ENCODE peak calls at places on chromosomes 5 and 9, in ten cellular contexts. K, T, G, F, P, O, J, W, V and A are unnamed samples.

GRCh38 chr9:133818444-133818843 is 80.3 kb upstream of the SARDH start:
- DNase-seq in K (no peak), T (no peak), G (no peak), F (no peak), P (no peak), O (no peak), J (no peak), W (no peak), V (no peak), A (no peak)

GRCh38 chr9:36864491-36865410 is 169.3 kb downstream of the PAX5 start:
- DNase-seq in K (peak; percentile 72), T (no peak), G (no peak), F (no peak), P (peak; percentile 69), O (no peak), J (no peak), W (no peak), V (no peak), A (peak; percentile 53)

GRCh38 chr9:36034234-36034633 is 2.5 kb upstream of the RECK start:
- DNase-seq in K (no peak), T (no peak), G (no peak), F (no peak), P (no peak), O (no peak), J (no peak), W (no peak), V (no peak), A (no peak)

GRCh38 chr5:124477577-124477976 is 268.9 kb downstream of the ZNF608 start:
- DNase-seq in K (no peak), T (no peak), G (no peak), F (no peak), P (no peak), O (no peak), J (no peak), W (no peak), V (no peak), A (no peak)

GRCh38 chr9:100213730-100214477 is 114.9 kb downstream of the INVS start:
- DNase-seq in K (no peak), T (no peak), G (no peak), F (no peak), P (peak; percentile 56), O (no peak), J (no peak), W (no peak), V (no peak), A (no peak)

GRCh38 chr9:90099262-90099982 is 494.6 kb downstream of the GADD45G start:
- DNase-seq in K (no peak), T (no peak), G (peak; percentile 1), F (no peak), P (peak; percentile 45), O (peak; percentile 43), J (no peak), W (no peak), V (no peak), A (no peak)

GRCh38 chr5:32504923-32505596 is 60.5 kb upstream of the ZFR start:
- DNase-seq in K (no peak), T (no peak), G (no peak), F (no peak), P (peak; percentile 26), O (peak; percentile 86), J (peak; percentile 28), W (no peak), V (no peak), A (peak; percentile 91)

GRCh38 chr5:132302413-132302812 is 8.2 kb downstream of the SLC22A4 start:
- DNase-seq in K (no peak), T (no peak), G (no peak), F (no peak), P (no peak), O (no peak), J (no peak), W (no peak), V (no peak), A (no peak)

GRCh38 chr9:19464764-19465570 is 56.2 kb downstream of the ACER2 start:
- DNase-seq in K (peak; percentile 92), T (peak; percentile 70), G (peak; percentile 7), F (peak; percentile 78), P (peak; percentile 93), O (peak; percentile 94), J (peak; percentile 30), W (no peak), V (no peak), A (peak; percentile 90)

GRCh38 chr9:19466268-19466639 is 57.4 kb downstream of the ACER2 start:
- DNase-seq in K (no peak), T (no peak), G (no peak), F (no peak), P (no peak), O (no peak), J (no peak), W (no peak), V (no peak), A (no peak)

GRCh38 chr9:19461135-19461534 is 52.3 kb downstream of the ACER2 start:
- DNase-seq in K (no peak), T (no peak), G (no peak), F (no peak), P (no peak), O (no peak), J (no peak), W (no peak), V (no peak), A (no peak)

GRCh38 chr9:19465571-19466267 is 56.9 kb downstream of the ACER2 start:
- DNase-seq in K (no peak), T (no peak), G (no peak), F (no peak), P (no peak), O (no peak), J (no peak), W (no peak), V (no peak), A (no peak)

GRCh38 chr9:19464061-19464763 is 55.4 kb downstream of the ACER2 start:
- DNase-seq in K (no peak), T (no peak), G (no peak), F (no peak), P (no peak), O (no peak), J (no peak), W (no peak), V (no peak), A (no peak)
- H3K4me3 ChIP-seq in K (peak overlapping the region; percentile 36), T (no peak overlapping the region), G (no peak overlapping the region), F (peak overlapping the region; percentile 63), P (peak overlapping the region; percentile 66), O (peak overlapping the region; percentile 46), J (peak overlapping the region; percentile 81), W (peak overlapping the region; percentile 76), V (peak overlapping the region; percentile 69), A (peak overlapping the region; percentile 55)

GRCh38 chr9:111601237-111602018 is 2.0 kb upstream of the PTGR1 start:
- DNase-seq in K (no peak), T (no peak), G (no peak), F (no peak), P (no peak), O (no peak), J (no peak), W (no peak), V (no peak), A (no peak)

GRCh38 chr9:111597852-111598729 is 1.4 kb downstream of the PTGR1 start:
- DNase-seq in K (peak; percentile 84), T (peak; percentile 58), G (peak; percentile 43), F (peak; percentile 69), P (peak; percentile 91), O (peak; percentile 66), J (peak; percentile 43), W (no peak), V (no peak), A (peak; percentile 89)

GRCh38 chr9:111598730-111599091 is 736 bp downstream of the PTGR1 start:
- DNase-seq in K (no peak), T (peak; percentile 41), G (no peak), F (peak; percentile 41), P (no peak), O (no peak), J (peak; percentile 21), W (no peak), V (no peak), A (peak; percentile 75)

GRCh38 chr9:111599948-111600343 is 499 bp upstream of the PTGR1 start:
- DNase-seq in K (no peak), T (no peak), G (no peak), F (no peak), P (peak; percentile 44), O (no peak), J (no peak), W (no peak), V (no peak), A (no peak)

DNA sequence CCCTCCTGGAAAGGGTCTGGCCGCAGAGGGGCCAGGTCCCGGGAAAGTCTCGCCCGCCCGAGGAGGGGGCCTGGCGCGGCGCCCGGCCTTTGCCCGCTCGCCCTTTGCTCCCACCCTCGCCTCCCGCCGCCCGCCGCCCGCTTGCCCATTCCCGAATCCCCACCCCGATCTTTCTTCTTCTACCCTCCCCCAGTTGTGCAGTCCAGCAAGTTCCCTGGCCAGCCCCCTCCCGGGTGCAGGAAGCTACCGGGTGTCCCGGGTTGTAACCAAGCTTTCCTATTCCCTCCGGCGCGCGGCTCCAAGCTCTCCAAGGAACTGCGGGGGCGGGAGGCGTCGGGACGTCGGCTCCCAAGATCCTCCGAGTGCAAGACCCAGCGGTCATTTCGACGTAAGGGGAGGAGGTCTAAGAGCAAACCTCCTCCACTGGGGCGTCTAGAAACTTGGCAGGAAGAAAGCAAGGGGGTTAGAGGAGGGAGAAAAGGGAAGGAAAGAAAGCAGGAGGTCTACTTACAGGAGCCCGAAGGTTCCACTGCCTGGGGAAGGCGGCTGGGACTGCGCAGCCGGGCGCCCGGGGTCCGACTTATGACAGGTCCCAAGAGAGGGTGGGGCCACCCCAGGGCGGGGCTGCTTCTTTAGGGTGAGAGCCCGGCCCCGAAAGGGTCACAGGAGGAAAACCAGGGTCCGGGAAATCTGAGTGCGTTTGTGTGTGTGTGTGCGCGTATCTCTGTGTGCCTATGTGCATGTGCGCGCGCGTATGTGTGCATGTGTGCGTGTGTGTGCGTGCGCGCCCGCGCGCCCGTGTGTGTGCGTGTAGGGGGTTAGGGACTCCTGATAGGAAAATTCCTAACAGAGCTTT is at the start of gene PTGR1:
- DNase-seq in K (peak; percentile 86), T (peak; percentile 85), G (peak; percentile 73), F (peak; percentile 76), P (peak; percentile 92), O (peak; percentile 82), J (peak; percentile 78), W (no peak), V (no peak), A (peak; percentile 93)
- TF ChIP-seq POLR2AphosphoS5 in K (peak; percentile 75), T (peak; percentile 50), G (no peak), F (peak; percentile 61), P (peak; percentile 67), O (peak; percentile 37), J (peak; percentile 44), W (peak; percentile 83), V (no peak), A (peak; percentile 66)

GRCh38 chr5:80204808-80205614 is 50.8 kb downstream of the SERINC5 start:
- DNase-seq in K (no peak), T (no peak), G (no peak), F (peak; percentile 46), P (peak; percentile 47), O (peak; percentile 58), J (no peak), W (no peak), V (no peak), A (no peak)
- H3K4me3 ChIP-seq in K (no peak overlapping the region), T (no peak overlapping the region), G (no peak overlapping the region), F (no peak overlapping the region), P (no peak overlapping the region), O (no peak overlapping the region), J (no peak overlapping the region), W (no peak overlapping the region), V (no peak overlapping the region), A (no peak overlapping the region)

DNA sequence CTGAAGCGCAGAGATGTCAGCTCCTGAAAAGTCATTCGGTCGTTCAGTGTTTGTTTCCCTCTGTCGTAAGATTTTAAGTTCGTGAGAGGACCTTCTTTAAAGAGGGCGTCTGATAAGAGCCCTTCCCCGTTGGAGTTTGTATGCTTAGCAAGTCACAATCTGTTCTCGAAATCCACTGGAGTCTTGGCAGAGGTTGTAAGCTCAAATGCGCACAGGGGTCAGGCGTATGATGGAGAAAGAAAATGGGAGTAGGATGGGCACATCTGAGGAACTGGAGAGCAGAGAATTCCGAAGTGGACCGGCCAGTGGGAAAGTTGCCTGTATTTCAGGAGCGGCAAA is 717 bp downstream of the HSD17B4 start:
- DNase-seq in K (no peak), T (peak; percentile 77), G (no peak), F (peak; percentile 56), P (no peak), O (peak; percentile 36), J (no peak), W (no peak), V (no peak), A (no peak)
- TF ChIP-seq POLR2AphosphoS5 in K (no peak), T (peak; percentile 65), G (no peak), F (peak; percentile 66), P (no peak), O (no peak), J (no peak), W (no peak), V (no peak), A (no peak)